ENCODE peak calls at places on chromosomes 16 and 17, in eight cellular contexts. N is KBM-7; U is NCI-H460; B is naive thymus-derived CD8-positive, alpha-beta T cell; A is HL-60; C is neural crest cell; L is stimulated activated CD8-positive, alpha-beta memory T cell treated with anti-CD3 and anti-CD28 coated beads, Interleukin-4, amount 100 ng/mL, for 24 hours; M is activated CD4-positive, alpha-beta T cell treated with anti-CD3 and anti-CD28 coated beads, Interleukin-2, amount 50 U/mL, for 1 hour. K is an unnamed sample.

GRCh38 chr17:82929011-82929622 is 89.3 kb upstream of the ZNF750 start:
- DNase-seq in C (no peak), L (no peak), M (no peak), A (no peak), U (no peak), N (no peak), B (no peak), K (no peak)

GRCh38 chr16:16857603-16858283 is 478.8 kb downstream of the NPIPA7 start:
- DNase-seq in N (no peak), L (no peak), C (no peak), A (no peak), M (no peak), B (no peak), U (peak), K (no peak)

GRCh38 chr16:64253525-64253924 is 868.3 kb downstream of the CDH11 start:
- DNase-seq in B (no peak), C (no peak), L (no peak), N (no peak), U (no peak), M (no peak), A (no peak), K (no peak)

GRCh38 chr17:57234252-57235092 is 21.9 kb upstream of the MSI2 start:
- DNase-seq in A (no peak), B (no peak), C (no peak), U (no peak), M (no peak), N (no peak), L (no peak), K (no peak)

GRCh38 chr17:7004398-7005253 is 7.8 kb upstream of the RNASEK start:
- DNase-seq in B (peak), A (no peak), N (peak), C (peak), L (no peak), M (no peak), U (peak), K (peak)

GRCh38 chr16:85916141-85916890 is 17.4 kb downstream of the IRF8 start:
- DNase-seq in M (no peak), A (no peak), N (no peak), L (no peak), C (no peak), U (no peak), B (no peak), K (no peak)

GRCh38 chr17:41894791-41895331 is 23.9 kb downstream of the ACLY start:
- DNase-seq in L (no peak), A (no peak), U (no peak), B (no peak), N (no peak), M (no peak), C (no peak), K (no peak)

GRCh38 chr17:14204084-14204483 is 32.6 kb downstream of the CDRT15 start:
- DNase-seq in N (no peak), C (no peak), M (no peak), A (no peak), U (no peak), L (no peak), B (no peak), K (no peak)

GRCh38 chr17:38701504-38702165 is 3.4 kb upstream of the MLLT6 start:
- DNase-seq in L (peak), B (peak), A (no peak), N (peak), C (no peak), M (peak), U (no peak), K (peak)

GRCh38 chr16:10188236-10188635 is 6.0 kb upstream of the GRIN2A start:
- DNase-seq in A (no peak), B (no peak), U (no peak), C (no peak), M (no peak), N (no peak), L (no peak), K (no peak)